ENCODE peak calls at places on chromosomes 16 and 17, in five cellular contexts. D, E, B, H and R are unnamed samples.

GRCh38 chr17:64036198-64036922 is 15.9 kb upstream of the ICAM2 start:
- DNase-seq in D (no peak), E (no peak), B (no peak), H (no peak), R (no peak)

GRCh38 chr16:29824589-29825144 is 4.4 kb downstream of the MVP start:
- DNase-seq in D (no peak), E (no peak), B (no peak), H (no peak), R (no peak)

GRCh38 chr16:58684001-58684353 is 593 bp downstream of the SLC38A7 start:
- DNase-seq in D (peak), E (no peak), B (peak), H (no peak), R (no peak)

GRCh38 chr17:65994679-65995078 is 197.3 kb downstream of the CEP112 start:
- DNase-seq in D (no peak), E (no peak), B (no peak), H (no peak), R (no peak)

GRCh38 chr16:32116080-32116479 is 137.0 kb upstream of the TP53TG3D start:
- DNase-seq in D (peak), E (no peak), B (no peak), H (no peak), R (no peak)

GRCh38 chr17:7177954-7178477 is 1.2 kb downstream of the ASGR1 start:
- DNase-seq in D (no peak), E (no peak), B (no peak), H (no peak), R (no peak)

GRCh38 chr17:81902023-81902652 is at the start of gene NPB:
- DNase-seq in D (no peak), E (no peak), B (peak), H (no peak), R (no peak)

GRCh38 chr17:81386646-81387234 is 8.5 kb upstream of the BAHCC1 start:
- DNase-seq in D (peak), E (no peak), B (no peak), H (no peak), R (no peak)

GRCh38 chr17:66228887-66229782 is at the start of gene APOH:
- DNase-seq in D (no peak), E (no peak), B (no peak), H (no peak), R (no peak)

GRCh38 chr16:3190949-3191353 is 2.9 kb downstream of the OR1F1 start:
- DNase-seq in D (no peak), E (no peak), B (no peak), H (no peak), R (no peak)

GRCh38 chr16:74601131-74601871 is 5.6 kb downstream of the GLG1 start:
- DNase-seq in D (no peak), E (peak), B (no peak), H (no peak), R (no peak)

GRCh38 chr17:44607836-44608690 is 48.2 kb upstream of the MEIOC start:
- DNase-seq in D (no peak), E (no peak), B (no peak), H (no peak), R (no peak)

GRCh38 chr16:87160752-87161337 is 156.3 kb downstream of the C16orf95 start:
- DNase-seq in D (no peak), E (no peak), B (no peak), H (no peak), R (no peak)

GRCh38 chr16:50050802-50051201 is 15.0 kb upstream of the HEATR3 start:
- DNase-seq in D (no peak), E (no peak), B (no peak), H (no peak), R (no peak)

GRCh38 chr16:64051826-64052225 is 1070.0 kb downstream of the CDH11 start:
- DNase-seq in D (no peak), E (no peak), B (no peak), H (no peak), R (no peak)

GRCh38 chr17:28834420-28834819 is 8.2 kb downstream of the FAM222B start:
- DNase-seq in D (no peak), E (no peak), B (peak), H (no peak), R (no peak)

GRCh38 chr17:75501378-75502071 is 13.8 kb downstream of the CASKIN2 start:
- DNase-seq in D (no peak), E (no peak), B (no peak), H (no peak), R (no peak)

GRCh38 chr16:54689072-54689471 is 241.6 kb upstream of the IRX5 start:
- DNase-seq in D (no peak), E (no peak), B (no peak), H (no peak), R (no peak)

GRCh38 chr17:65183736-65184135 is 46.6 kb downstream of the RGS9 start:
- DNase-seq in D (no peak), E (no peak), B (no peak), H (no peak), R (no peak)

GRCh38 chr17:76562734-76563148 is 22.9 kb downstream of the PRCD start:
- DNase-seq in D (no peak), E (no peak), B (peak), H (no peak), R (no peak)

GRCh38 chr17:41734949-41735313 is 488 bp upstream of the HAP1 start:
- DNase-seq in D (no peak), E (no peak), B (no peak), H (no peak), R (no peak)

GRCh38 chr16:53714080-53715050 is 10.4 kb downstream of the FTO start:
- DNase-seq in D (no peak), E (no peak), B (no peak), H (peak), R (no peak)

GRCh38 chr17:56441331-56441730 is 152.2 kb upstream of the NOG start:
- DNase-seq in D (no peak), E (no peak), B (no peak), H (no peak), R (no peak)

GRCh38 chr16:83907926-83908325 is 9.0 kb downstream of the MLYCD start:
- DNase-seq in D (no peak), E (no peak), B (no peak), H (no peak), R (no peak)

GRCh38 chr17:28407130-28407973 is 1.3 kb upstream of the SLC46A1 start:
- DNase-seq in D (no peak), E (no peak), B (no peak), H (no peak), R (no peak)

GRCh38 chr16:77594798-77595625 is 127.3 kb upstream of the NUDT7 start:
- DNase-seq in D (no peak), E (no peak), B (no peak), H (no peak), R (no peak)

GRCh38 chr17:49587366-49588073 is 11.8 kb downstream of the NXPH3 start:
- DNase-seq in D (no peak), E (no peak), B (no peak), H (no peak), R (no peak)

GRCh38 chr16:68592466-68593337 is 52.4 kb upstream of the CDH3 start:
- DNase-seq in D (no peak), E (no peak), B (peak), H (no peak), R (no peak)

GRCh38 chr16:85634747-85635544 is 21.8 kb downstream of the GSE1 start:
- DNase-seq in D (no peak), E (no peak), B (peak), H (no peak), R (no peak)

GRCh38 chr16:48194828-48195566 is 39.2 kb upstream of the ABCC12 start:
- DNase-seq in D (no peak), E (no peak), B (no peak), H (no peak), R (no peak)

GRCh38 chr16:57627184-57627871 is 1.1 kb upstream of the ADGRG1 start:
- DNase-seq in D (no peak), E (no peak), B (no peak), H (no peak), R (no peak)

GRCh38 chr16:50458694-50459271 is 89.4 kb upstream of the NKD1 start:
- DNase-seq in D (no peak), E (no peak), B (no peak), H (no peak), R (no peak)

GRCh38 chr16:87949071-87949744 is 2.0 kb upstream of the BANP start:
- DNase-seq in D (no peak), E (no peak), B (peak), H (no peak), R (no peak)

GRCh38 chr16:62363451-62363850 is 327.2 kb upstream of the CDH8 start:
- DNase-seq in D (no peak), E (no peak), B (no peak), H (no peak), R (peak)

GRCh38 chr16:17591655-17592405 is 121.1 kb upstream of the XYLT1 start:
- DNase-seq in D (no peak), E (peak), B (no peak), H (no peak), R (no peak)